ENCODE peak calls at places on chromosomes 12 and 14, in five cellular contexts. O is bronchial epithelial cell, Q is tibial nerve, Y is GM23248, A is fibroblast of pulmonary artery. E is an unnamed sample.

GRCh38 chr12:82411561-82412230 is 53.4 kb downstream of the METTL25 start:
- DNase-seq in O (peak; percentile 51), Q (no peak), Y (no peak), A (no peak), E (no peak)

GRCh38 chr14:91038439-91038838 is 22.0 kb downstream of the RPS6KA5 start:
- DNase-seq in Y (peak; percentile 93), O (peak; percentile 91), Q (no peak), A (peak; percentile 51), E (peak; percentile 24)

GRCh38 chr12:5480953-5481300 is 49.0 kb downstream of the NTF3 start:
- DNase-seq in O (no peak), Q (no peak), Y (no peak), A (no peak), E (no peak)

GRCh38 chr12:56258068-56258819 is at the start of gene ANKRD52:
- DNase-seq in O (peak; percentile 43), Y (peak; percentile 93), A (peak; percentile 70), Q (peak; percentile 58), E (no peak)

GRCh38 chr12:49693931-49694439 is 13.2 kb downstream of the FMNL3 start:
- DNase-seq in Q (no peak), Y (peak; percentile 60), O (no peak), A (no peak), E (no peak)

GRCh38 chr12:95718001-95718400 is 72.6 kb downstream of the NTN4 start:
- DNase-seq in Y (no peak), A (no peak), Q (no peak), O (peak; percentile 15), E (no peak)

GRCh38 chr12:88310069-88310468 is 168.0 kb downstream of the TMTC3 start:
- DNase-seq in Q (peak; percentile 18), A (peak; percentile 87), O (peak; percentile 93), Y (peak; percentile 92), E (peak; percentile 99)

GRCh38 chr14:34231626-34232025 is 230.4 kb downstream of the SPTSSA start:
- DNase-seq in A (no peak), Q (peak; percentile 9), O (no peak), Y (no peak), E (no peak)

GRCh38 chr12:89243786-89244185 is 108.5 kb downstream of the DUSP6 start:
- DNase-seq in Q (no peak), A (no peak), Y (peak; percentile 79), O (peak; percentile 70), E (no peak)

GRCh38 chr12:13024151-13024946 is 19.8 kb upstream of the FAM234B start:
- DNase-seq in Q (peak; percentile 64), O (peak; percentile 40), Y (peak; percentile 90), A (peak; percentile 86), E (peak; percentile 51)

GRCh38 chr12:113099764-113100163 is 35.8 kb downstream of the RASAL1 start:
- DNase-seq in Q (no peak), O (no peak), Y (no peak), A (no peak), E (no peak)

GRCh38 chr12:113097716-113098427 is 37.7 kb downstream of the RASAL1 start:
- DNase-seq in Q (peak; percentile 44), O (no peak), Y (peak; percentile 15), A (peak; percentile 62), E (no peak)

GRCh38 chr12:113099364-113099763 is 36.2 kb downstream of the RASAL1 start:
- DNase-seq in Q (no peak), A (no peak), Y (no peak), O (no peak), E (no peak)

GRCh38 chr12:113096675-113097461 is 38.7 kb downstream of the RASAL1 start:
- DNase-seq in A (no peak), Q (no peak), Y (no peak), O (no peak), E (no peak)

DNA sequence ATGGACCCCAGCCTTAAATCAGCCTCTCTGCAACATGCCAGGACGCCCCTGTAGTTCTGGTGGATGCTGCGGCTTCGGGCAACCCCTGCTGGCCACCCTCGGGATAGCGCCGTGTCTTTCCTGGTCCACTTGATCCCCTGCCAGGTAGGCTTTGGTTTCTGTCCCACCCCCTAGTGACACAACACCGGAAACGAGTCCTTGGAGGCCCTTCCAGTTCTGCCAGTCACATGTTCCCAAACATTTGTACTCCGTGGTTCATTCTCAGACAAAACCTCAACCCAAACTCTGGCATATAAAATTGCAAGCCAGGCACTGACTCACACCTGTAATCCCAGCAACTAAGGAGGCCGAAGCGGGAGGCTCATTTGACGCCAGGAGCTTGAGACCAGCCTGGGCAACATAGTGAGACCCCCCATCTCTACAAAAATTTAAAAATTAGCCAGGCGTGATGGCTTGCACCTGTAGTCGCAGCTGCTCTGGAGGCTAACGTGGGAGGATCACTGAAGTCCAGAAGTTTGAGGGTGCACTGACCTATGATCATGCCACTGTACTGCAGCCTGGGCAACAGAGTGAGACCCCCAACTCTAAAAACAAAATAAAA is 37.0 kb downstream of the RASAL1 start:
- DNase-seq in Y (peak; percentile 94), O (peak; percentile 95), A (peak; percentile 90), Q (peak; percentile 93), E (peak; percentile 23)
- H3K4me3 ChIP-seq in Y (no peak overlapping the region), O (no peak overlapping the region), A (no peak overlapping the region), Q (no peak overlapping the region), E (no peak overlapping the region)

GRCh38 chr12:50926415-50926814 is 25.9 kb upstream of the HIGD1C start:
- DNase-seq in Q (no peak), Y (no peak), A (no peak), O (no peak), E (no peak)
- H3K4me3 ChIP-seq in Q (peak overlapping the region; percentile 65), Y (no peak overlapping the region), A (peak overlapping the region; percentile 88), O (no peak overlapping the region), E (peak overlapping the region; percentile 61)

DNA sequence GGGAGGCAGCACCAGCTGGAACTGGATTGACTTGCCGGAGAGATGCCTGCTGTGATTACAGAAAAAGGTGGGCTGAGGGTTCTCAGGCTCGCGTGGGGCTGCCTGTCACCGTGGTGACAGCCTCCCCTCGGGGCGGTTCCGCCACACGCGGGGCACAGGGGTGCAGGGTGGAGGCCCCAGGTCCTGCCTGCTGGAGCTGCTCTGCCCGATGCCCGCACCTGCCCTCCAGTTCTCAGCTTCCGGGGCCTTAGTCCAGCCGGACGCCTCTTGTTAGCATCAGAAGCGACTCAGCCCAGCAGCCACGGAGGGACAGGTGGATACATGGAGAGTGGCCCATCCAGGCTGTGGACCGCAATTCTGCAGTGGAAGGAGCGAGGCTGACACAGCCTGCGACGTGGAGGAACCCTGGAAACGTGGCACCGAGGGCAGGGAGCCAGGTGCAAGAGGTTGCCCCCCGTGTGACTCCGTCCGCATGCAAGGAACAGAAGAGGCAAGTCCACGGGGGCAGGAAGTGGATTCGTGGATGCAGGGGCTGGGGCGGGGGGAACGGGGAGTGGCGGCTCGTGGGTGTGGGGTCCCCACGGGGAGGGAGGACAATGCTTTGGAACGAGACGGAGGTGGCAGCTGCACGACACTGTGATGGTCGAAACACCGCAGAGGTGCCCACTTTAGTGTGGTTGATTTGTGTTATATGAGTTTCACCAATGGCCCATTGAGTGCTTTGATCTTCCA is 79.5 kb downstream of the GALNT9 start:
- DNase-seq in Y (no peak), O (no peak), Q (no peak), A (no peak), E (no peak)
- H3K4me3 ChIP-seq in Y (no peak overlapping the region), O (no peak overlapping the region), Q (no peak overlapping the region), A (no peak overlapping the region), E (no peak overlapping the region)

GRCh38 chr12:27550653-27550975 is 26.6 kb downstream of the PPFIBP1 start:
- DNase-seq in A (no peak), Y (peak; percentile 30), O (peak; percentile 82), Q (no peak), E (no peak)
- H3K4me3 ChIP-seq in A (no peak overlapping the region), Y (peak overlapping the region; percentile 65), O (no peak overlapping the region), Q (no peak overlapping the region), E (no peak overlapping the region)

DNA sequence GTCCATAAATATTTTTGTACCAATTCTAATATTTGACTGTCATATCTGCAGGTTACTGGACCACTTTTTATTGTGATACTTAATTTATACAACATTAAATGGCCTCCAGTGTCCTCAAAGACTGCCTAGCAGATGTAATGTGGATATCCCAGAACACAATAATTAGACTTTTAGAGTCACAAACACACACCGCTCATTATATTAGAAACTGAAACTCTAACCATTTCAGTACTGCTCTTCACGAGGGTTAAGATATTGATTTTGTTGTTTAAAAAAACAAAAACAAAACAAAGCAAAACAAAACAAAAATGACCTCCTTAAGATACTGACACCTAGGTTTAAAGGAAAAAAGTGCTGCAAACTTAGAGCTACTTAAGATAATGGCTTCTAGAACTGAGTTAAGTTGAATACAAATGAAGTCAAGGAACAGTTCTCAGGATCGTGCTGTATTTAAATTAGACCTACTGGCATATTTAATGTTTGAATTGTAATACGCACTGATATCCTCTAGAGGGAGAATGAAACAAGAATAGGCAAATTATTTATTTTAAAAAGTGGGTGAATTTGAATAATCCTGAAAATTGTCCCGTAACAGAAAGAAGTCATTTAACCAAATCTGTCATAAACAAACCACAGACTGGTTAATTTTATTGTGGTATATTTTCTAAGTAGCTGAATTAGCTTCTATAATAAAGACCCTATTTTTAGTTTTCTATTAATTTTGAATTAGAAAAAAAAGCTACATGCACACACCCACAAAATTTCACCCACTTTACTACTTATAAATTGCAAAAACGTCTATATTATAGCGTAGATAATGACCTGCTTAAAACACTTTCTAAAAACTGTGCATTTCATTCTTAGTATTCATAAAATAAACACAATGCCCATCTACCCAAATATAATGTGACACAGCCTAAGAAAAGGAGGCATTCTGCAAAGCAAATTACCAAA is 395.2 kb upstream of the DCN start:
- DNase-seq in Y (peak; percentile 61), A (peak; percentile 51), O (peak; percentile 44), Q (no peak), E (no peak)
- H3K4me3 ChIP-seq in Y (peak overlapping the region; percentile 65), A (peak overlapping the region; percentile 32), O (no peak overlapping the region), Q (peak overlapping the region; percentile 20), E (peak overlapping the region; percentile 2)